ENCODE peak calls at places on chromosomes 6 and 20, in six cellular contexts. One of them, this sample, is unnamed.

GRCh38 chr6:107113460-107114212 is 1.7 kb downstream of the BEND3 start:
- DNase-seq in HCT116: no peak
- DNase-seq in HepG2: no peak
- DNase-seq in H1: no peak
- DNase-seq in GM12878: no peak
- DNase-seq in NT2/D1: no peak
- DNase-seq in this sample: no peak

GRCh38 chr6:84635081-84635745 is 129.2 kb downstream of the TBX18 start:
- DNase-seq in HCT116: no peak
- DNase-seq in HepG2: no peak
- DNase-seq in H1: no peak
- DNase-seq in GM12878: no peak
- DNase-seq in NT2/D1: no peak
- DNase-seq in this sample: no peak

GRCh38 chr6:151692216-151692615 is 115.3 kb upstream of the ESR1 start:
- DNase-seq in HCT116: no peak
- DNase-seq in HepG2: no peak
- DNase-seq in H1: no peak
- DNase-seq in GM12878: no peak
- DNase-seq in NT2/D1: no peak
- DNase-seq in this sample: no peak

GRCh38 chr6:15475261-15475660 is 187.6 kb downstream of the DTNBP1 start:
- DNase-seq in HCT116: no peak
- DNase-seq in HepG2: no peak
- DNase-seq in H1: no peak
- DNase-seq in GM12878: no peak
- DNase-seq in NT2/D1: no peak
- DNase-seq in this sample: no peak

GRCh38 chr6:125232466-125232865 is 69.3 kb downstream of the HDDC2 start:
- DNase-seq in HCT116: no peak
- DNase-seq in HepG2: no peak
- DNase-seq in H1: no peak
- DNase-seq in GM12878: no peak
- DNase-seq in NT2/D1: no peak
- DNase-seq in this sample: no peak

GRCh38 chr20:15399781-15400180 is 1062.4 kb upstream of the FLRT3 start:
- DNase-seq in HCT116: no peak
- DNase-seq in HepG2: no peak
- DNase-seq in H1: no peak
- DNase-seq in GM12878: no peak
- DNase-seq in NT2/D1: no peak
- DNase-seq in this sample: no peak

GRCh38 chr6:153538491-153538890 is 407.4 kb upstream of the RGS17 start:
- DNase-seq in HCT116: no peak
- DNase-seq in HepG2: no peak
- DNase-seq in H1: no peak
- DNase-seq in GM12878: no peak
- DNase-seq in NT2/D1: no peak
- DNase-seq in this sample: no peak

GRCh38 chr20:19661717-19662637 is 96.1 kb upstream of the RIN2 start:
- DNase-seq in HCT116: peak; percentile 56
- DNase-seq in HepG2: peak; percentile 62
- DNase-seq in H1: peak; percentile 34
- DNase-seq in GM12878: no peak
- DNase-seq in NT2/D1: peak; percentile 57
- DNase-seq in this sample: peak; percentile 62

GRCh38 chr6:38117281-38117680 is 297.8 kb downstream of the ZFAND3 start:
- DNase-seq in HCT116: no peak
- DNase-seq in HepG2: no peak
- DNase-seq in H1: no peak
- DNase-seq in GM12878: no peak
- DNase-seq in NT2/D1: no peak
- DNase-seq in this sample: no peak

GRCh38 chr20:4546786-4547185 is 174.9 kb upstream of the PRND start:
- DNase-seq in HCT116: peak; percentile 65
- DNase-seq in HepG2: no peak
- DNase-seq in H1: no peak
- DNase-seq in GM12878: no peak
- DNase-seq in NT2/D1: no peak
- DNase-seq in this sample: no peak

GRCh38 chr6:126228001-126228791 is 111.7 kb upstream of the CENPW start:
- DNase-seq in HCT116: no peak
- DNase-seq in HepG2: no peak
- DNase-seq in H1: no peak
- DNase-seq in GM12878: no peak
- DNase-seq in NT2/D1: no peak
- DNase-seq in this sample: no peak

GRCh38 chr20:34560141-34560523 is 1.6 kb downstream of the MAP1LC3A start:
- DNase-seq in HCT116: no peak
- DNase-seq in HepG2: no peak
- DNase-seq in H1: no peak
- DNase-seq in GM12878: no peak
- DNase-seq in NT2/D1: no peak
- DNase-seq in this sample: no peak

DNA sequence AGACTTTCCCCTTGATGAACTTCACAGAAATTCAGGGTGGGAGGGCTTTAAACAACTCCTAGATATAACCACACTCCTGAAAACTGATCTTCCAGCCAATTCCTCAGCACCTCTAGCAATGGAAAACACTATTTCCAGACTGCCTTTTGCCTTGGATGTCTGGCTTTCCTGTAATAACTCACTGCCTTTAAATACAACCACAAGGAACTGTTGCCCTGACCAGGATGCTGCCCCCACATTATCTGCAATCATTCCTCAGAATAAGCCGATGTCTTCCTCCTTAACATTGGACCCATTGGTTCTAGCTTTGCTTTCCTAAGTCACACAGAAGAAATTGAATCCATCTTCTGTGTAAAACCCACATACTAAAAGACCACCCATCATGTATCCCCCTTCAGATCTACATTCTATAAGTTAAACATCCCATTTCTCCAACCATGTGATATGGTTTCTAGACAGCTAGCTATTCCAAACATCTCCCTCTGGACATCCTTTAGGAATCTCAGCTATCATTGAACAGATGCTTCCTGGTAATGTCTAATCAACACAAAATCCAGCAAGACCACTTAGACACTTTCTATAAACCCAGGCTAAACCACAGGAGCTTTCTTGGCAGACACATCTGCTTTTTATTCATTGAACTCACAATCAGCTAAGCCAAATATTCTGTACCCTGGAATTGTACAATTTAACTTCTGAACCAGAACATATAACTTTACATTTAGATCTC is 95.9 kb upstream of the KCNQ5 start:
- DNase-seq in HCT116: no peak
- DNase-seq in HepG2: no peak
- DNase-seq in H1: no peak
- DNase-seq in GM12878: no peak
- DNase-seq in NT2/D1: no peak
- DNase-seq in this sample: no peak
- TF ChIP-seq ZNF274 in HCT116: no peak
- TF ChIP-seq ZNF274 in HepG2: no peak
- TF ChIP-seq ZNF274 in H1: no peak
- TF ChIP-seq ZNF274 in GM12878: no peak
- TF ChIP-seq ZNF274 in NT2/D1: no peak
- TF ChIP-seq ZNF274 in this sample: no peak

GRCh38 chr6:30097902-30098606 is 14.8 kb downstream of the TRIM31 start:
- DNase-seq in HCT116: no peak
- DNase-seq in HepG2: no peak
- DNase-seq in H1: no peak
- DNase-seq in GM12878: no peak
- DNase-seq in NT2/D1: no peak
- DNase-seq in this sample: peak; percentile 47
- TF ChIP-seq ZNF274 in HCT116: no peak
- TF ChIP-seq ZNF274 in HepG2: no peak
- TF ChIP-seq ZNF274 in H1: no peak
- TF ChIP-seq ZNF274 in GM12878: no peak
- TF ChIP-seq ZNF274 in NT2/D1: no peak
- TF ChIP-seq ZNF274 in this sample: no peak

GRCh38 chr6:148502083-148502772 is 159.6 kb downstream of the SASH1 start:
- DNase-seq in HCT116: no peak
- DNase-seq in HepG2: no peak
- DNase-seq in H1: no peak
- DNase-seq in GM12878: no peak
- DNase-seq in NT2/D1: no peak
- DNase-seq in this sample: no peak
- TF ChIP-seq ZNF274 in HCT116: no peak
- TF ChIP-seq ZNF274 in HepG2: no peak
- TF ChIP-seq ZNF274 in H1: no peak
- TF ChIP-seq ZNF274 in GM12878: no peak
- TF ChIP-seq ZNF274 in NT2/D1: no peak
- TF ChIP-seq ZNF274 in this sample: no peak

GRCh38 chr6:123967900-123968299 is 164.2 kb downstream of the NKAIN2 start:
- DNase-seq in HCT116: no peak
- DNase-seq in HepG2: no peak
- DNase-seq in H1: no peak
- DNase-seq in GM12878: no peak
- DNase-seq in NT2/D1: no peak
- DNase-seq in this sample: no peak

GRCh38 chr6:123962508-123962907 is 158.8 kb downstream of the NKAIN2 start:
- DNase-seq in HCT116: no peak
- DNase-seq in HepG2: peak; percentile 4
- DNase-seq in H1: no peak
- DNase-seq in GM12878: no peak
- DNase-seq in NT2/D1: no peak
- DNase-seq in this sample: no peak

GRCh38 chr6:123965894-123966293 is 162.2 kb downstream of the NKAIN2 start:
- DNase-seq in HCT116: no peak
- DNase-seq in HepG2: peak; percentile 35
- DNase-seq in H1: peak; percentile 44
- DNase-seq in GM12878: no peak
- DNase-seq in NT2/D1: peak; percentile 49
- DNase-seq in this sample: no peak
- TF ChIP-seq ZNF274 in HCT116: no peak
- TF ChIP-seq ZNF274 in HepG2: no peak
- TF ChIP-seq ZNF274 in H1: no peak
- TF ChIP-seq ZNF274 in GM12878: no peak
- TF ChIP-seq ZNF274 in NT2/D1: no peak
- TF ChIP-seq ZNF274 in this sample: no peak

DNA sequence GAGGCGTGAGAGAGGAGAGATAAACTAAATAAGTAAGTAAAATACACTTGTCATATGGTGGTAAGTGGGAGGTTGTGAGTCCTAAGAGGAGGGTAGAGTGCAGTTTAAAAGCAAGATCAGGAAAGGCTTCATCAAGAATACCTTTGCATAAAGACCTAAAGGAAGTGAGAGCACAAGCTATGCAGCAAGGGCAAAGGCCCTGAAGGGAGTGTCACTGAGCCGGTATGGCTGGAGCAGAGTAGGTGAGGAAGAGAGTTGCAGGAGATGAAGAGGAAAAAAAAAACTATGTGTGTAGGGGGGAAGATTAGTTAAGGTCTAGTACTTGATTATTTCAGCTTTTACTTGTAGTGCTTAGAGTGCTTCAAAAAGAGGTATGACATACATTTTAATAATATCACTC is 11.0 kb downstream of the DNAAF9 start:
- DNase-seq in HCT116: no peak
- DNase-seq in HepG2: no peak
- DNase-seq in H1: no peak
- DNase-seq in GM12878: no peak
- DNase-seq in NT2/D1: no peak
- DNase-seq in this sample: no peak
- TF ChIP-seq ZNF274 in HCT116: no peak
- TF ChIP-seq ZNF274 in HepG2: no peak
- TF ChIP-seq ZNF274 in H1: no peak
- TF ChIP-seq ZNF274 in GM12878: no peak
- TF ChIP-seq ZNF274 in NT2/D1: no peak
- TF ChIP-seq ZNF274 in this sample: no peak

DNA sequence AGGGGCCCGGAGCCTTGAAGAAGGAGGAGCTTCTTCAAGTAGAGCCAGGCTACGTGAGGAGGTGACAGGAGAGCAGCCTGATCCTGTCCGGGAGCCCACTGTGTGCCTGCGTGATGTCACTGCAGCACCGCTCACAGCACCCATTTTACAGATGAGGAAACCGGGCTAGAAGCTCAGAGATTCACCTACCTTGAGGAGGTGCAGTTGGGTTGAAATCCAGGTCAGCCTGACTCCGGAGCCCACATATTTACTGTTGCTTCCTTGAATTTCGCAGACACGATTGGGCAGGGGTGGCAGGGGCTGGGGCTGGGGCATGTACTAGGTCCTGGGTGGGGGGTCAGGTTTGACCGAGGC is 12.5 kb downstream of the VSTM2L start:
- DNase-seq in HCT116: no peak
- DNase-seq in HepG2: no peak
- DNase-seq in H1: no peak
- DNase-seq in GM12878: no peak
- DNase-seq in NT2/D1: no peak
- DNase-seq in this sample: no peak
- TF ChIP-seq ZNF274 in HCT116: no peak
- TF ChIP-seq ZNF274 in HepG2: peak; percentile 18
- TF ChIP-seq ZNF274 in H1: no peak
- TF ChIP-seq ZNF274 in GM12878: no peak
- TF ChIP-seq ZNF274 in NT2/D1: no peak
- TF ChIP-seq ZNF274 in this sample: no peak

DNA sequence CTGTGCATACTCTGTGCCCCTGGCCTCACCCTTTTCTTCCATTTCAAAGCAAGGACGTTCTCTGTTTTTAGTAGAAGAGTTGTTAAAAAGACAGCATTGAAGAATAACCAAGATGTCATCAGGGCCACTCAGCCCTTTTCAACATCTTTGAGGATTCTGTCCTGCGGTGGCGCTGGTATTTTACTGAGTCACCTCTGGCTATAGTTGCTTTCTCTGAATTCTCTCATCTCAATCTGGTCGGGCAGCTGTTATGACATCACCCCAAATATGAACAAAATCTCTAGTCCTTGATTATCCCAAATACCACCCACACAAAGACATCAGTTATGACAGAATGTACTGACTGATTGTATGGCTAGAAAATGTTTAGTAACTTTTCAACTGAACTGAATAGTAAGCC is 204.2 kb downstream of the GRIK2 start:
- DNase-seq in HCT116: peak; percentile 19
- DNase-seq in HepG2: no peak
- DNase-seq in H1: no peak
- DNase-seq in GM12878: no peak
- DNase-seq in NT2/D1: no peak
- DNase-seq in this sample: no peak
- TF ChIP-seq ZNF274 in HCT116: no peak
- TF ChIP-seq ZNF274 in HepG2: no peak
- TF ChIP-seq ZNF274 in H1: no peak
- TF ChIP-seq ZNF274 in GM12878: no peak
- TF ChIP-seq ZNF274 in NT2/D1: no peak
- TF ChIP-seq ZNF274 in this sample: no peak